ENCODE peak calls at places on chromosomes 11 and 22, in eight cellular contexts. One of them, this sample, is unnamed.

GRCh38 chr22:17237031-17237668 is 17.9 kb upstream of the ADA2 start:
- DNase-seq in upper lobe of left lung: no peak
- DNase-seq in PC-9: no peak
- DNase-seq in cardiac fibroblast: no peak
- DNase-seq in epithelial cell of esophagus: no peak
- DNase-seq in H1: no peak
- DNase-seq in NB4: peak
- DNase-seq in body of pancreas: no peak
- DNase-seq in this sample: no peak

GRCh38 chr11:46001427-46002049 is 79.1 kb downstream of the LARGE2 start:
- DNase-seq in upper lobe of left lung: no peak
- DNase-seq in PC-9: no peak
- DNase-seq in cardiac fibroblast: peak
- DNase-seq in epithelial cell of esophagus: no peak
- DNase-seq in H1: no peak
- DNase-seq in NB4: no peak
- DNase-seq in body of pancreas: no peak
- DNase-seq in this sample: peak

GRCh38 chr11:22192642-22193347 is at the start of gene ANO5:
- DNase-seq in upper lobe of left lung: peak
- DNase-seq in PC-9: no peak
- DNase-seq in cardiac fibroblast: no peak
- DNase-seq in epithelial cell of esophagus: peak
- DNase-seq in H1: peak
- DNase-seq in NB4: no peak
- DNase-seq in body of pancreas: peak
- DNase-seq in this sample: no peak

GRCh38 chr11:79485694-79486093 is 44.9 kb upstream of the TENM4 start:
- DNase-seq in upper lobe of left lung: no peak
- DNase-seq in PC-9: no peak
- DNase-seq in cardiac fibroblast: no peak
- DNase-seq in epithelial cell of esophagus: no peak
- DNase-seq in H1: peak
- DNase-seq in NB4: no peak
- DNase-seq in body of pancreas: no peak
- DNase-seq in this sample: no peak

GRCh38 chr22:46577361-46578249 is 40.2 kb upstream of the CELSR1 start:
- DNase-seq in upper lobe of left lung: peak
- DNase-seq in PC-9: no peak
- DNase-seq in cardiac fibroblast: no peak
- DNase-seq in epithelial cell of esophagus: no peak
- DNase-seq in H1: no peak
- DNase-seq in NB4: peak
- DNase-seq in body of pancreas: no peak
- DNase-seq in this sample: no peak

GRCh38 chr11:78840623-78841022 is 266.0 kb upstream of the NARS2 start:
- DNase-seq in upper lobe of left lung: no peak
- DNase-seq in PC-9: no peak
- DNase-seq in cardiac fibroblast: peak
- DNase-seq in epithelial cell of esophagus: peak
- DNase-seq in H1: no peak
- DNase-seq in NB4: no peak
- DNase-seq in body of pancreas: no peak
- DNase-seq in this sample: no peak

GRCh38 chr11:27020736-27021135 is 19.9 kb upstream of the BBOX1 start:
- DNase-seq in upper lobe of left lung: no peak
- DNase-seq in PC-9: no peak
- DNase-seq in cardiac fibroblast: no peak
- DNase-seq in epithelial cell of esophagus: no peak
- DNase-seq in H1: no peak
- DNase-seq in NB4: no peak
- DNase-seq in body of pancreas: no peak
- DNase-seq in this sample: no peak

GRCh38 chr11:74672956-74673895 is 58.0 kb downstream of the CHRDL2 start:
- DNase-seq in upper lobe of left lung: no peak
- DNase-seq in PC-9: peak
- DNase-seq in cardiac fibroblast: peak
- DNase-seq in epithelial cell of esophagus: peak
- DNase-seq in H1: peak
- DNase-seq in NB4: peak
- DNase-seq in body of pancreas: peak
- DNase-seq in this sample: peak

GRCh38 chr11:28461846-28462245 is 353.7 kb downstream of the METTL15 start:
- DNase-seq in upper lobe of left lung: no peak
- DNase-seq in PC-9: no peak
- DNase-seq in cardiac fibroblast: peak
- DNase-seq in epithelial cell of esophagus: peak
- DNase-seq in H1: no peak
- DNase-seq in NB4: no peak
- DNase-seq in body of pancreas: no peak
- DNase-seq in this sample: no peak

GRCh38 chr11:34644669-34645406 is 23.9 kb downstream of the EHF start:
- DNase-seq in upper lobe of left lung: no peak
- DNase-seq in PC-9: no peak
- DNase-seq in cardiac fibroblast: peak
- DNase-seq in epithelial cell of esophagus: peak
- DNase-seq in H1: no peak
- DNase-seq in NB4: no peak
- DNase-seq in body of pancreas: no peak
- DNase-seq in this sample: peak

GRCh38 chr11:130478204-130478701 is 29.8 kb downstream of the ADAMTS15 start:
- DNase-seq in upper lobe of left lung: no peak
- DNase-seq in PC-9: peak
- DNase-seq in cardiac fibroblast: peak
- DNase-seq in epithelial cell of esophagus: peak
- DNase-seq in H1: peak
- DNase-seq in NB4: no peak
- DNase-seq in body of pancreas: peak
- DNase-seq in this sample: peak

GRCh38 chr11:122175316-122175715 is 59.3 kb upstream of the BLID start:
- DNase-seq in upper lobe of left lung: no peak
- DNase-seq in PC-9: no peak
- DNase-seq in cardiac fibroblast: peak
- DNase-seq in epithelial cell of esophagus: no peak
- DNase-seq in H1: no peak
- DNase-seq in NB4: no peak
- DNase-seq in body of pancreas: no peak
- DNase-seq in this sample: no peak

GRCh38 chr22:36856121-36856791 is 4.5 kb upstream of the NCF4 start:
- DNase-seq in upper lobe of left lung: peak
- DNase-seq in PC-9: peak
- DNase-seq in cardiac fibroblast: peak
- DNase-seq in epithelial cell of esophagus: peak
- DNase-seq in H1: peak
- DNase-seq in NB4: peak
- DNase-seq in body of pancreas: peak
- DNase-seq in this sample: peak

GRCh38 chr11:45028921-45029680 is 78.4 kb upstream of the TP53I11 start:
- DNase-seq in upper lobe of left lung: no peak
- DNase-seq in PC-9: no peak
- DNase-seq in cardiac fibroblast: no peak
- DNase-seq in epithelial cell of esophagus: no peak
- DNase-seq in H1: no peak
- DNase-seq in NB4: no peak
- DNase-seq in body of pancreas: no peak
- DNase-seq in this sample: no peak

GRCh38 chr11:1138053-1138452 is 19.7 kb upstream of the MUC5AC start:
- DNase-seq in upper lobe of left lung: no peak
- DNase-seq in PC-9: no peak
- DNase-seq in cardiac fibroblast: peak
- DNase-seq in epithelial cell of esophagus: peak
- DNase-seq in H1: no peak
- DNase-seq in NB4: no peak
- DNase-seq in body of pancreas: no peak
- DNase-seq in this sample: no peak

GRCh38 chr22:22384668-22385244 is 123.8 kb downstream of the ZNF280B start:
- DNase-seq in upper lobe of left lung: no peak
- DNase-seq in PC-9: no peak
- DNase-seq in cardiac fibroblast: no peak
- DNase-seq in epithelial cell of esophagus: no peak
- DNase-seq in H1: no peak
- DNase-seq in NB4: no peak
- DNase-seq in body of pancreas: no peak
- DNase-seq in this sample: no peak
- H3K4me3 ChIP-seq in upper lobe of left lung: no peak
- H3K4me3 ChIP-seq in PC-9: no peak
- H3K4me3 ChIP-seq in cardiac fibroblast: no peak
- H3K4me3 ChIP-seq in epithelial cell of esophagus: no peak
- H3K4me3 ChIP-seq in H1: no peak
- H3K4me3 ChIP-seq in NB4: no peak
- H3K4me3 ChIP-seq in body of pancreas: no peak
- H3K4me3 ChIP-seq in this sample: no peak

GRCh38 chr22:22346401-22347107 is 102.0 kb downstream of the VPREB1 start:
- DNase-seq in upper lobe of left lung: no peak
- DNase-seq in PC-9: no peak
- DNase-seq in cardiac fibroblast: no peak
- DNase-seq in epithelial cell of esophagus: no peak
- DNase-seq in H1: no peak
- DNase-seq in NB4: no peak
- DNase-seq in body of pancreas: no peak
- DNase-seq in this sample: no peak

GRCh38 chr22:22348815-22349454 is 104.3 kb downstream of the VPREB1 start:
- DNase-seq in upper lobe of left lung: no peak
- DNase-seq in PC-9: no peak
- DNase-seq in cardiac fibroblast: no peak
- DNase-seq in epithelial cell of esophagus: no peak
- DNase-seq in H1: no peak
- DNase-seq in NB4: no peak
- DNase-seq in body of pancreas: no peak
- DNase-seq in this sample: no peak

GRCh38 chr22:22345781-22346180 is 101.2 kb downstream of the VPREB1 start:
- DNase-seq in upper lobe of left lung: no peak
- DNase-seq in PC-9: no peak
- DNase-seq in cardiac fibroblast: no peak
- DNase-seq in epithelial cell of esophagus: no peak
- DNase-seq in H1: no peak
- DNase-seq in NB4: no peak
- DNase-seq in body of pancreas: no peak
- DNase-seq in this sample: no peak

GRCh38 chr22:22349455-22349836 is 104.9 kb downstream of the VPREB1 start:
- DNase-seq in upper lobe of left lung: no peak
- DNase-seq in PC-9: no peak
- DNase-seq in cardiac fibroblast: no peak
- DNase-seq in epithelial cell of esophagus: peak
- DNase-seq in H1: no peak
- DNase-seq in NB4: no peak
- DNase-seq in body of pancreas: no peak
- DNase-seq in this sample: no peak

GRCh38 chr22:22348127-22348814 is 103.7 kb downstream of the VPREB1 start:
- DNase-seq in upper lobe of left lung: no peak
- DNase-seq in PC-9: no peak
- DNase-seq in cardiac fibroblast: peak
- DNase-seq in epithelial cell of esophagus: peak
- DNase-seq in H1: peak
- DNase-seq in NB4: peak
- DNase-seq in body of pancreas: no peak
- DNase-seq in this sample: no peak
- TF ChIP-seq CTCF in upper lobe of left lung: no peak
- TF ChIP-seq CTCF in PC-9: no peak
- TF ChIP-seq CTCF in cardiac fibroblast: no peak
- TF ChIP-seq CTCF in epithelial cell of esophagus: peak
- TF ChIP-seq CTCF in H1: peak
- TF ChIP-seq CTCF in NB4: peak
- TF ChIP-seq CTCF in body of pancreas: no peak
- TF ChIP-seq CTCF in this sample: no peak

GRCh38 chr11:2271327-2272240 is 1.2 kb upstream of the ASCL2 start:
- DNase-seq in upper lobe of left lung: no peak
- DNase-seq in PC-9: no peak
- DNase-seq in cardiac fibroblast: no peak
- DNase-seq in epithelial cell of esophagus: no peak
- DNase-seq in H1: peak
- DNase-seq in NB4: no peak
- DNase-seq in body of pancreas: no peak
- DNase-seq in this sample: no peak
- H3K4me3 ChIP-seq in upper lobe of left lung: peak
- H3K4me3 ChIP-seq in PC-9: no peak
- H3K4me3 ChIP-seq in cardiac fibroblast: no peak
- H3K4me3 ChIP-seq in epithelial cell of esophagus: no peak
- H3K4me3 ChIP-seq in H1: no peak
- H3K4me3 ChIP-seq in NB4: no peak
- H3K4me3 ChIP-seq in body of pancreas: no peak
- H3K4me3 ChIP-seq in this sample: no peak

GRCh38 chr11:65809496-65809895 is 22.6 kb downstream of the OVOL1 start:
- DNase-seq in upper lobe of left lung: no peak
- DNase-seq in PC-9: no peak
- DNase-seq in cardiac fibroblast: no peak
- DNase-seq in epithelial cell of esophagus: no peak
- DNase-seq in H1: no peak
- DNase-seq in NB4: no peak
- DNase-seq in body of pancreas: no peak
- DNase-seq in this sample: no peak

GRCh38 chr11:65806972-65807371 is 20.1 kb downstream of the OVOL1 start:
- DNase-seq in upper lobe of left lung: no peak
- DNase-seq in PC-9: no peak
- DNase-seq in cardiac fibroblast: no peak
- DNase-seq in epithelial cell of esophagus: no peak
- DNase-seq in H1: no peak
- DNase-seq in NB4: no peak
- DNase-seq in body of pancreas: no peak
- DNase-seq in this sample: no peak

GRCh38 chr11:65808744-65809341 is 22.0 kb downstream of the OVOL1 start:
- DNase-seq in upper lobe of left lung: no peak
- DNase-seq in PC-9: no peak
- DNase-seq in cardiac fibroblast: no peak
- DNase-seq in epithelial cell of esophagus: no peak
- DNase-seq in H1: no peak
- DNase-seq in NB4: no peak
- DNase-seq in body of pancreas: no peak
- DNase-seq in this sample: no peak

GRCh38 chr11:65811764-65812475 is 21.8 kb upstream of the SNX32 start:
- DNase-seq in upper lobe of left lung: no peak
- DNase-seq in PC-9: no peak
- DNase-seq in cardiac fibroblast: peak
- DNase-seq in epithelial cell of esophagus: no peak
- DNase-seq in H1: no peak
- DNase-seq in NB4: no peak
- DNase-seq in body of pancreas: no peak
- DNase-seq in this sample: no peak

DNA sequence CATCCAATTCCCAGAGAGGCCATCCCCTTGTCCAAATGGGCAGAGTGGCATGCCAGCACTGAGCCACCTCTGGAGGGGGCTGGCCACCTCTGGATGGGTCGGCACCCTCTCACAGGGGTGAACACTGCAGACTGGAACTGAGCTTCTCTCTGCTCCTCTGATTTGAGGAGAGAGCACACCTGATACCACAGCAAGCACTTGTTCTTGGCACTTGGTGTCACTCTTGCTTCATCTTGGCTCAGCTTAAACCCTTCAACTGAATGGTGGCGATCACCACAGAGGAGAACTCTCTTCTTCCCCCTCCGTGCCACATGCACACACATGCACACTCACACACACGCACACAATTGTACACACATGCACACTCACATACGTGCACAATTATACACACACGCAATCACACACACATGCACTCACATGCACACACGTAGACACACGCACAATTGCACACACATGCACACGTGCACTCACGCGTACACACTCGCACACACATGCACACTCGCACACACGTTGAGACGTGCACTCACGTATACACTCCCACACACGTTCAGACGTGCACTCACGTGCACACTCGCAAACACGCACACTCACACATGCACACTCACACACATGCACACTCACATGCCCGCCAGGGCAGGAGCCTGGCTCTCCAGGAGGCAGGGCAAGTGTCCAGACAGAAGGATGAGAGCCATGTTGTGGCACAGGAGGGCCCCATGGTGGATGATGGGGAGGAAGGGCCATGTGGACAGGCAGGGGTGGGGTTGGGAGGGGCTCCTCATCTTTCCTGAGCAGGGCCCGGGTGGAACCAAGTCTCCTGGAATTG is 23.4 kb downstream of the OVOL1 start:
- DNase-seq in upper lobe of left lung: no peak
- DNase-seq in PC-9: no peak
- DNase-seq in cardiac fibroblast: no peak
- DNase-seq in epithelial cell of esophagus: no peak
- DNase-seq in H1: no peak
- DNase-seq in NB4: peak
- DNase-seq in body of pancreas: no peak
- DNase-seq in this sample: no peak
- TF ChIP-seq CTCF in upper lobe of left lung: no peak
- TF ChIP-seq CTCF in PC-9: no peak
- TF ChIP-seq CTCF in cardiac fibroblast: no peak
- TF ChIP-seq CTCF in epithelial cell of esophagus: no peak
- TF ChIP-seq CTCF in H1: no peak
- TF ChIP-seq CTCF in NB4: peak
- TF ChIP-seq CTCF in body of pancreas: no peak
- TF ChIP-seq CTCF in this sample: no peak